ENCODE peak calls at places on chromosomes 4 and X, in nine cellular contexts. X, V, W, P, L, T, C, I and J are unnamed samples.
A peak's percentile ranks its signal among the peaks of the same experiment; 100 is the strongest.

GRCh38 chr4:27000820-27001219 is 140.2 kb downstream of the STIM2 start:
- DNase-seq in X (no peak), V (no peak), W (no peak), P (no peak), L (no peak), T (no peak), C (no peak), I (no peak), J (no peak)

GRCh38 chr4:149887091-149887490 is 71.4 kb upstream of the IQCM start:
- DNase-seq in X (no peak), V (no peak), W (no peak), P (no peak), L (peak; percentile 30), T (no peak), C (no peak), I (no peak), J (no peak)

GRCh38 chrX:38898261-38898660 is 97.0 kb downstream of the MID1IP1 start:
- DNase-seq in X (no peak), V (no peak), W (no peak), P (no peak), L (no peak), T (no peak), C (no peak), I (no peak), J (no peak)

GRCh38 chr4:170089743-170090666 is at the start of gene AADAT:
- DNase-seq in X (peak; percentile 83), V (no peak), W (peak; percentile 41), P (peak; percentile 78), L (peak; percentile 59), T (peak; percentile 82), C (peak; percentile 67), I (no peak), J (peak; percentile 81)

GRCh38 chrX:13598877-13599276 is 29.5 kb downstream of the EGFL6 start:
- DNase-seq in X (no peak), V (no peak), W (no peak), P (peak; percentile 3), L (no peak), T (no peak), C (no peak), I (no peak), J (no peak)

GRCh38 chr4:65880594-65880993 is 210.3 kb upstream of the EPHA5 start:
- DNase-seq in X (no peak), V (no peak), W (no peak), P (no peak), L (no peak), T (no peak), C (no peak), I (no peak), J (no peak)

GRCh38 chr4:124505211-124505610 is 207.3 kb downstream of the ANKRD50 start:
- DNase-seq in X (no peak), V (no peak), W (no peak), P (no peak), L (no peak), T (no peak), C (no peak), I (no peak), J (no peak)

GRCh38 chr4:2364654-2365053 is 53.8 kb downstream of the ZFYVE28 start:
- DNase-seq in X (peak; percentile 55), V (peak; percentile 56), W (no peak), P (peak; percentile 54), L (peak; percentile 44), T (no peak), C (no peak), I (peak; percentile 4), J (no peak)

GRCh38 chrX:10062352-10062751 is 94.4 kb upstream of the CLCN4 start:
- DNase-seq in X (no peak), V (no peak), W (no peak), P (no peak), L (no peak), T (no peak), C (no peak), I (no peak), J (no peak)

GRCh38 chrX:48580662-48581061 is 6.4 kb downstream of the RBM3 start:
- DNase-seq in X (no peak), V (no peak), W (no peak), P (no peak), L (no peak), T (no peak), C (no peak), I (no peak), J (no peak)

GRCh38 chr4:88533088-88533790 is 9.7 kb upstream of the PYURF start:
- DNase-seq in X (no peak), V (no peak), W (peak; percentile 24), P (peak; percentile 55), L (peak; percentile 74), T (no peak), C (no peak), I (peak; percentile 45), J (no peak)

GRCh38 chrX:40542208-40542607 is 38.6 kb upstream of the ATP6AP2 start:
- DNase-seq in X (no peak), V (no peak), W (no peak), P (no peak), L (no peak), T (no peak), C (no peak), I (no peak), J (no peak)
- TF ChIP-seq CTCF in X (no peak), V (no peak), W (no peak), P (no peak), L (no peak), T (no peak), C (no peak), I (no peak), J (no peak)

GRCh38 chr4:15354790-15355418 is 72.9 kb upstream of the C1QTNF7 start:
- DNase-seq in X (no peak), V (no peak), W (no peak), P (peak; percentile 48), L (no peak), T (no peak), C (peak; percentile 62), I (no peak), J (no peak)
- TF ChIP-seq CTCF in X (no peak), V (no peak), W (no peak), P (no peak), L (no peak), T (no peak), C (no peak), I (no peak), J (no peak)

GRCh38 chrX:153371256-153371655 is 29.9 kb downstream of the PNMA6E start:
- DNase-seq in X (no peak), V (no peak), W (no peak), P (peak; percentile 50), L (peak; percentile 36), T (no peak), C (no peak), I (no peak), J (no peak)

GRCh38 chrX:153372949-153373348 is 28.2 kb downstream of the PNMA6E start:
- DNase-seq in X (no peak), V (no peak), W (no peak), P (no peak), L (no peak), T (no peak), C (no peak), I (no peak), J (no peak)

GRCh38 chrX:153375571-153375970 is 25.6 kb downstream of the PNMA6E start:
- DNase-seq in X (no peak), V (no peak), W (no peak), P (no peak), L (no peak), T (no peak), C (no peak), I (no peak), J (no peak)

GRCh38 chrX:153377727-153378126 is 23.4 kb downstream of the PNMA6E start:
- DNase-seq in X (no peak), V (no peak), W (no peak), P (no peak), L (no peak), T (no peak), C (no peak), I (no peak), J (no peak)

GRCh38 chrX:153374426-153374825 is 26.7 kb downstream of the PNMA6E start:
- DNase-seq in X (no peak), V (no peak), W (no peak), P (no peak), L (no peak), T (no peak), C (no peak), I (no peak), J (no peak)
- TF ChIP-seq CTCF in X (no peak), V (no peak), W (no peak), P (no peak), L (no peak), T (no peak), C (no peak), I (no peak), J (no peak)

GRCh38 chr4:82850684-82851083 is 40.3 kb downstream of the SEC31A start:
- DNase-seq in X (no peak), V (no peak), W (no peak), P (no peak), L (no peak), T (no peak), C (no peak), I (no peak), J (no peak)

GRCh38 chr4:82851318-82851717 is 39.6 kb downstream of the SEC31A start:
- DNase-seq in X (no peak), V (no peak), W (no peak), P (no peak), L (no peak), T (no peak), C (no peak), I (no peak), J (no peak)

GRCh38 chr4:82852751-82853053 is 38.3 kb downstream of the SEC31A start:
- DNase-seq in X (no peak), V (no peak), W (no peak), P (no peak), L (no peak), T (no peak), C (no peak), I (no peak), J (no peak)

GRCh38 chr4:82848706-82849105 is 42.2 kb downstream of the SEC31A start:
- DNase-seq in X (no peak), V (no peak), W (no peak), P (no peak), L (no peak), T (no peak), C (no peak), I (no peak), J (no peak)

GRCh38 chr4:82851902-82852750 is 38.8 kb downstream of the SEC31A start:
- DNase-seq in X (no peak), V (no peak), W (no peak), P (peak; percentile 50), L (peak; percentile 8), T (no peak), C (no peak), I (peak; percentile 4), J (no peak)
- TF ChIP-seq CTCF in X (no peak), V (peak; percentile 58), W (peak; percentile 52), P (peak; percentile 48), L (peak; percentile 34), T (peak; percentile 33), C (peak; percentile 28), I (peak; percentile 41), J (peak; percentile 59)

DNA sequence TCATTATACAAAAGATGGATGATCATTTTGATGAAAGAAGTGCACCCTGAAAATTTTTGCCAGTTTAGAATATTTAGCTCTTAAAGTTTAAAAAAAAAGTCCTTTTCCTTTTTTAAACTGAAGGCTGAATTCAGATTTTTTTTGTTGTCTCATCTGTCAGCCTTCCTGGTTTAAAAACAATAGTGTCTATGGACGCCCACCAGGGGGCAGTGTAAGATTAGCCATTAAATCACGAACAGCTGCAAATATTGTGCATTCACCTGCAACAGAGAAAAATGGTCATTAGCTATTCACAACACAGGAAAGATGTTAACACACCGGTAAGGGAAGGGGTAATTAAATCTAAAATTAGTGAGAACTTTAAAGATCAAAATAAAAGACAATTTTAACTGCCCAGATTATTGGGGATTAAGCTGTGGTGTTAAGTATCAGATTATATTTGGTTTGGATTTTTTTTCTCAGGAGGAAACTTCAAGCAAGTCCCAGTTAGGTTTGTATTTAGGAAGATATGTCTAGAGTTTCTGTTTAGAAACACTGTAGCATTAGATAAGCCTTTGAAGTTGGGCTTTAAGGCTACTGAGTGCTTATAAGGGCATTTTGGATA is 4.4 kb upstream of the CXorf38 start:
- DNase-seq in X (no peak), V (peak; percentile 52), W (no peak), P (peak; percentile 70), L (peak; percentile 29), T (peak; percentile 72), C (peak; percentile 63), I (no peak), J (peak; percentile 38)
- TF ChIP-seq CTCF in X (peak; percentile 22), V (peak; percentile 74), W (peak; percentile 60), P (peak; percentile 65), L (peak; percentile 57), T (peak; percentile 66), C (peak; percentile 52), I (peak; percentile 57), J (peak; percentile 79)